ENCODE peak calls at places on chromosomes 6 and 20, in eight cellular contexts. U, K, F, P, M, T, E and C are unnamed samples.

GRCh38 chr20:44730441-44730840 is 15.2 kb upstream of the KCNK15 start:
- DNase-seq in U (peak), K (peak), F (no peak), P (peak), M (no peak), T (peak), E (no peak), C (no peak)

GRCh38 chr6:10951675-10952282 is 64.9 kb downstream of the SYCP2L start:
- DNase-seq in U (peak), K (peak), F (no peak), P (peak), M (peak), T (peak), E (no peak), C (no peak)

GRCh38 chr6:16959789-16960188 is 142.1 kb upstream of the STMND1 start:
- DNase-seq in U (no peak), K (no peak), F (no peak), P (no peak), M (no peak), T (no peak), E (no peak), C (no peak)

GRCh38 chr20:58634121-58634817 is 16.8 kb upstream of the STX16 start:
- DNase-seq in U (no peak), K (no peak), F (no peak), P (no peak), M (no peak), T (peak), E (no peak), C (no peak)

GRCh38 chr6:64012351-64013060 is 376.9 kb downstream of the PHF3 start:
- DNase-seq in U (peak), K (no peak), F (no peak), P (peak), M (peak), T (no peak), E (peak), C (no peak)

GRCh38 chr6:7991992-7992815 is 72.0 kb downstream of the BLOC1S5 start:
- DNase-seq in U (peak), K (no peak), F (no peak), P (peak), M (peak), T (peak), E (no peak), C (no peak)

GRCh38 chr6:154928325-154928922 is 66.7 kb upstream of the TIAM2 start:
- DNase-seq in U (peak), K (peak), F (no peak), P (peak), M (peak), T (peak), E (peak), C (no peak)

GRCh38 chr6:169145991-169146501 is 107.6 kb downstream of the THBS2 start:
- DNase-seq in U (peak), K (no peak), F (no peak), P (no peak), M (no peak), T (no peak), E (no peak), C (no peak)

GRCh38 chr20:29690274-29690673 is 1567.2 kb upstream of the DEFB115 start:
- DNase-seq in U (no peak), K (no peak), F (peak), P (no peak), M (no peak), T (no peak), E (no peak), C (no peak)

GRCh38 chr6:1574083-1574761 is 35.5 kb upstream of the FOXC1 start:
- DNase-seq in U (no peak), K (no peak), F (no peak), P (no peak), M (peak), T (no peak), E (no peak), C (no peak)
- TF ChIP-seq CTCF in U (no peak), K (no peak), F (no peak), P (no peak), M (no peak), T (no peak), E (no peak), C (no peak)

GRCh38 chr20:34829191-34829590 is 3.7 kb upstream of the NCOA6 start:
- DNase-seq in U (no peak), K (no peak), F (no peak), P (no peak), M (no peak), T (no peak), E (no peak), C (no peak)

GRCh38 chr20:34834459-34834893 is 9.0 kb upstream of the NCOA6 start:
- DNase-seq in U (peak), K (peak), F (no peak), P (no peak), M (peak), T (no peak), E (no peak), C (no peak)
- TF ChIP-seq CTCF in U (peak), K (peak), F (no peak), P (peak), M (peak), T (no peak), E (peak), C (no peak)

GRCh38 chr20:62135573-62136266 is 7.5 kb downstream of the PSMA7 start:
- DNase-seq in U (no peak), K (no peak), F (no peak), P (no peak), M (no peak), T (no peak), E (no peak), C (no peak)

GRCh38 chr20:62138204-62138543 is 5.0 kb downstream of the PSMA7 start:
- DNase-seq in U (no peak), K (no peak), F (peak), P (no peak), M (no peak), T (no peak), E (no peak), C (no peak)

GRCh38 chr20:62137092-62137384 is 6.2 kb downstream of the PSMA7 start:
- DNase-seq in U (no peak), K (no peak), F (no peak), P (no peak), M (no peak), T (no peak), E (no peak), C (no peak)

GRCh38 chr20:62137478-62138203 is 5.6 kb downstream of the PSMA7 start:
- DNase-seq in U (no peak), K (no peak), F (peak), P (no peak), M (no peak), T (no peak), E (no peak), C (no peak)

DNA sequence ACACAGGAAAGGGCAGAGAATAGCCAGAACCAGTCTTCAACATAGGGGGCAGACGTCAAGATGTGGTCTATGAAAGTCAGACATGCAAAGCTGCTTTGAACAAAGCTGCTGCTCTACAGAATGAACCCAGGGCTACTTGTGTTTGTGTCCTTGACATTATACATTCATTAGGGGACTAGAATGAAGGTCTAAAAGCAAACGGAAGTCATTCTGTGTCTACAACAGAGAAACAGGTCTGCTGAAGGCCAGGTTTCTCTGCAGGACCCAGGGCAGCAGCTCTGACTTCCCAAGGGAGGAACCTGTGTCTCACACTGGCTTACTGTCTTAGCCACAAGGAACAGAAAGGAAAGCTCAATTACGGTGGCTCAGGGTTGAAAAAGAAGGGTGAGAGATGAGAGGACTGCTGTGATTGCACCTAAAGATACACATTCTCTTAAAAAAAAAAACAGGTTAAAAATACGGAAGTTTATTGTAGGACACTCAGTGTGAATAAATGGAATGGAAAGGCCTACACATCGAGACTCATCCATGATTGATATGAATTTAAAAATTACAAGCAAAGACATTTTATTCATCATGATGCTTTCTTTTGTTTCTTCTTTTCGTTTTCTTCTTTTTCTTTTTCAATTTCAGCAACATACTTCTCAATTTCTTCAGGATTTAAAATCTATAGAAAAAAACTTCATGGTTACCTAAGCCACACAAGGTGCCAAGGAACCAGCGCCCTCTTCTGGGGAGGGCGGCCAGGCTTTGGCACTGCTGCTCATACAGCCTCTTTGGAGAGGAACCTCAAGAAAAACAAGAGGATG is 6.7 kb downstream of the PSMA7 start:
- DNase-seq in U (peak), K (peak), F (no peak), P (peak), M (peak), T (peak), E (peak), C (peak)
- TF ChIP-seq CTCF in U (peak), K (peak), F (peak), P (peak), M (peak), T (peak), E (peak), C (no peak)

DNA sequence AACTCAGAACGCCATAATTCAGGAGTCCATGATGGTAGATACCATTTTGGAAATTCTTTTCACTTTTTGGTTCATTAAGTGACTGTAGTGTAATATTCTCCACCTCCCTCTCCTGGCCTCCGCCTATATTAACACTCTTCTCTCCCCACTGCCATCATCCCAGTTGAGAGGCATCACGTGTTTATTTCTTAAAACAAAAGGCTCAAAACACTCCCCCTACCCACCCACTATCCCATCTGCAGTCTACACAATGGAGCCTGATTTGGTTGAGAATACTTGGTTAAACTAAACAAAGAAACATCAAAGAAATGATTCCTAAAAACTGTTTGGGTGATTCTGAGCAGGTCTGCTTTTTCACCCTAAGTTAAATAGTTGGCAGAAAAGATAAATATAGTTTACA is 5.8 kb downstream of the TFAP2B start:
- DNase-seq in U (no peak), K (no peak), F (no peak), P (no peak), M (no peak), T (no peak), E (no peak), C (no peak)
- TF ChIP-seq CTCF in U (no peak), K (no peak), F (no peak), P (no peak), M (no peak), T (no peak), E (no peak), C (no peak)

GRCh38 chr6:33176906-33177305 is 15.4 kb downstream of the COL11A2 start:
- DNase-seq in U (no peak), K (no peak), F (no peak), P (no peak), M (no peak), T (no peak), E (no peak), C (no peak)

GRCh38 chr6:33174784-33175183 is 17.5 kb downstream of the COL11A2 start:
- DNase-seq in U (no peak), K (no peak), F (no peak), P (no peak), M (no peak), T (no peak), E (no peak), C (no peak)

GRCh38 chr6:33173228-33174180 is 18.8 kb downstream of the COL11A2 start:
- DNase-seq in U (no peak), K (no peak), F (no peak), P (no peak), M (no peak), T (no peak), E (no peak), C (no peak)

GRCh38 chr6:33177552-33178446 is 14.5 kb downstream of the COL11A2 start:
- DNase-seq in U (no peak), K (no peak), F (no peak), P (no peak), M (no peak), T (no peak), E (no peak), C (no peak)

DNA sequence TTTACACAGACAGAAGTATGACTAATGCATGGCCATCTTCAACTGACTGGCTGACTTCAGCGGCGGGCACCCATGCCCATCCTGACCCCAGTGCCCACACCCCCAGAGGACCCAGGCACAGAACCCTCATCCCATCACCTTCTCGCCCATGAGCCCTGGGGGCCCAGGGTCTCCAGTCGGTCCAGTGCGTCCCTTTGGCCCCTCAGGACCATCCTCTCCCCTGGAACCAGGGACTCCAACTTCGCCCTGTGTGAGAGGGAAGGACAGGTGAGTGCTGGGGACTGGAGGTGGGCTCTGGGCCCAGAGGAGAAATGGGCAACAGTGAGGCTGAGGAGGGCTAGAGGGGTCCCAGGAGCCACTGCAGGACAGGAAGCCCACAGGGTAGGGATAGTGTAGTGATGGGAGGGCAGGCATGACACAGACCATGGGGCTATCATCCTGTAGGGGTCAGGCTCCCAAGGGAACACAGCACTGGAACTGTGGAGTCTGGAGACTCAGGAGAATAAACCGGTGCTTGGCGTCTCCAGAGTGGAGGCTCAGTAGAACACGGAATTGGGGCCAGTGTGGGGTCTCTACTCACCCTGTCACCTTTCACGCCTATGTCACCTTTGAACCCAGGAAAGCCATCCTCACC is 16.7 kb downstream of the COL11A2 start:
- DNase-seq in U (no peak), K (no peak), F (no peak), P (no peak), M (no peak), T (no peak), E (no peak), C (no peak)
- TF ChIP-seq CTCF in U (no peak), K (no peak), F (no peak), P (no peak), M (no peak), T (no peak), E (no peak), C (no peak)

GRCh38 chr6:33250731-33251130 is 20.9 kb downstream of the VPS52 start:
- DNase-seq in U (no peak), K (no peak), F (no peak), P (no peak), M (no peak), T (no peak), E (no peak), C (no peak)

GRCh38 chr6:33252758-33253157 is 18.9 kb downstream of the VPS52 start:
- DNase-seq in U (no peak), K (no peak), F (no peak), P (no peak), M (no peak), T (peak), E (no peak), C (no peak)

GRCh38 chr6:33248932-33249731 is 22.5 kb downstream of the VPS52 start:
- DNase-seq in U (peak), K (peak), F (peak), P (peak), M (peak), T (peak), E (peak), C (peak)

GRCh38 chr6:33249732-33250625 is 21.7 kb downstream of the VPS52 start:
- DNase-seq in U (peak), K (no peak), F (no peak), P (peak), M (no peak), T (peak), E (no peak), C (peak)

DNA sequence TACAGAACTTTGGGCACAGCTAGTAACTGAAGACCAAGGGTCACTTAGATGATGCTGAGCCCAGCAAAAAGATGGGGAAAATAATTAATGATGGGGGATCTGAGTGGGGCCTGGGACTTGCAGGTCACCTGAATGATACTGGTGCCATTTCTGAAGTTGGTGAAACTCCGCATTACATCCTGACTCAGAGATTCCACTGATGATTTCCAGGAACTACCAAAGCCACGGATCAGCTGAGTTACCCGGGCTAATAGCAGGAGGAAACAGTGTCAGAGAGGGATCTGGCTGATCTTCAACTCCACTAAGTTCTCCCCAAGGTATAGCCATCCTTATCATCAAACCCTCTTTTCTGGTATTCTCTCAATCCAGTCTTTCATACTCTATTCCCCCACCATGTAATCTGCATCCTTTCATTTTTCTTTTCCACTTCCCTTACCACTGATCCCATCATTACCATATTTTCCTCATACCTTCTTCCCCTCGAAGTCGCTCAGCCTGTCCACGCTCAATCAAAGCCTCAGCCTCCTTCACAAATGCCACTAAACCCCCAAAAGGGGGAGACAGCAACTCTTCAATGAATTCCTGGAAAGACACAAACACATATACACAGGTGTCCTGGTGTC is 20.2 kb downstream of the VPS52 start:
- DNase-seq in U (peak), K (no peak), F (no peak), P (no peak), M (no peak), T (no peak), E (no peak), C (no peak)
- TF ChIP-seq CTCF in U (no peak), K (no peak), F (no peak), P (no peak), M (no peak), T (no peak), E (no peak), C (no peak)